ENCODE peak calls at places on chromosomes 12 and 14, in six cellular contexts. W, K, R, Q, M and I are unnamed samples. For H3K4me1, the result is how much of the 10 kb centered on the place peaks cover.

GRCh38 chr12:56628671-56629458 is 1.3 kb downstream of the BAZ2A start:
- DNase-seq in W (peak), K (peak), R (peak), Q (peak), M (peak), I (peak)

GRCh38 chr12:65171073-65171472 is 1.7 kb downstream of the LEMD3 start:
- DNase-seq in W (no peak), K (no peak), R (no peak), Q (no peak), M (no peak), I (no peak)

GRCh38 chr12:87812711-87813110 is 216.5 kb downstream of the C12orf50 start:
- DNase-seq in W (no peak), K (no peak), R (no peak), Q (no peak), M (no peak), I (no peak)

GRCh38 chr14:58297412-58297761 is 968 bp upstream of the ARID4A start:
- DNase-seq in W (no peak), K (no peak), R (no peak), Q (no peak), M (peak), I (no peak)

GRCh38 chr12:56991319-56991906 is 14.9 kb downstream of the ZBTB39 start:
- DNase-seq in W (no peak), K (peak), R (no peak), Q (no peak), M (no peak), I (peak)

GRCh38 chr12:15423629-15424028 is 101.3 kb downstream of the PTPRO start:
- DNase-seq in W (no peak), K (no peak), R (no peak), Q (peak), M (no peak), I (no peak)

GRCh38 chr14:68544150-68544892 is 248.5 kb downstream of the ZFP36L1 start:
- DNase-seq in W (peak), K (peak), R (peak), Q (no peak), M (no peak), I (peak)

GRCh38 chr12:120421701-120422100 is 16.2 kb upstream of the COX6A1 start:
- DNase-seq in W (no peak), K (no peak), R (no peak), Q (peak), M (no peak), I (no peak)

GRCh38 chr12:52871291-52871961 is 22.6 kb upstream of the KRT78 start:
- DNase-seq in W (no peak), K (peak), R (peak), Q (peak), M (peak), I (peak)

GRCh38 chr12:131452444-131452860 is 258.4 kb upstream of the SFSWAP start:
- DNase-seq in W (no peak), K (no peak), R (no peak), Q (peak), M (peak), I (no peak)

GRCh38 chr14:76924363-76925151 is 98.3 kb downstream of the LRRC74A start:
- DNase-seq in W (no peak), K (no peak), R (no peak), Q (peak), M (no peak), I (peak)

GRCh38 chr12:67519824-67520433 is 128.6 kb upstream of the DYRK2 start:
- DNase-seq in W (peak), K (no peak), R (no peak), Q (peak), M (no peak), I (no peak)

GRCh38 chr14:89407856-89408255 is 9.2 kb downstream of the FOXN3 start:
- DNase-seq in W (no peak), K (no peak), R (no peak), Q (peak), M (no peak), I (no peak)
- H3K4me1 ChIP-seq in W (under half), K (under half), R (under half), Q (under half), M (under half), I (under half)

GRCh38 chr12:123004287-123004686 is 23.8 kb downstream of the ARL6IP4 start:
- DNase-seq in W (no peak), K (no peak), R (no peak), Q (no peak), M (no peak), I (no peak)

GRCh38 chr12:123010110-123010509 is 29.6 kb downstream of the ARL6IP4 start:
- DNase-seq in W (no peak), K (no peak), R (no peak), Q (no peak), M (no peak), I (peak)

GRCh38 chr12:123010681-123011080 is 30.2 kb downstream of the ARL6IP4 start:
- DNase-seq in W (no peak), K (no peak), R (no peak), Q (no peak), M (no peak), I (no peak)

GRCh38 chr12:123005081-123005626 is 24.7 kb downstream of the ARL6IP4 start:
- DNase-seq in W (no peak), K (no peak), R (no peak), Q (no peak), M (no peak), I (peak)

GRCh38 chr12:123006977-123007376 is 26.5 kb downstream of the ARL6IP4 start:
- DNase-seq in W (no peak), K (no peak), R (no peak), Q (no peak), M (no peak), I (no peak)
- H3K4me3 ChIP-seq in W (no peak), K (no peak), R (no peak), Q (no peak), M (no peak), I (no peak)

GRCh38 chr14:25887251-25887908 is 710.5 kb downstream of the NOVA1 start:
- DNase-seq in W (no peak), K (no peak), R (no peak), Q (no peak), M (no peak), I (no peak)

GRCh38 chr14:25884657-25885056 is 713.2 kb downstream of the NOVA1 start:
- DNase-seq in W (no peak), K (no peak), R (no peak), Q (no peak), M (no peak), I (no peak)

DNA sequence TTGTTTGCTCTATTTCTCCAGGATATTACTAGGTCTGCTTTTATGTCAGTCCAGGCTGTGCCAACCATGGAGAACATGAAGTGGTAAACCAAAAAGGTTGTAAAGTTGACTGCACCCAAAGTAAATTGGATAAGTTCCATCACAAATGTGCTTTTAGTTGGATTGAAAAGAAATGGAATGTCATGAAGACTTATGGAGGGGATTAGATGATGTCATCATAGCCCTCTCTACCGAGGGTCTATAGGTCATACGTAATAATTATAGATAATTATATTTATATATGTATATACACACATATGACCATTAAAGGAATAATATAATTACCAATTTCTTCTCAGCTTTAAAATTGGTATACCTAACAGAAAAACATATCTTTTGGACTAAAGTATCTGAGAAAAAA is 714.9 kb downstream of the NOVA1 start:
- DNase-seq in W (no peak), K (no peak), R (no peak), Q (no peak), M (no peak), I (no peak)
- H3K27ac ChIP-seq in W (no peak), K (no peak), R (no peak), Q (no peak), M (no peak), I (no peak)

DNA sequence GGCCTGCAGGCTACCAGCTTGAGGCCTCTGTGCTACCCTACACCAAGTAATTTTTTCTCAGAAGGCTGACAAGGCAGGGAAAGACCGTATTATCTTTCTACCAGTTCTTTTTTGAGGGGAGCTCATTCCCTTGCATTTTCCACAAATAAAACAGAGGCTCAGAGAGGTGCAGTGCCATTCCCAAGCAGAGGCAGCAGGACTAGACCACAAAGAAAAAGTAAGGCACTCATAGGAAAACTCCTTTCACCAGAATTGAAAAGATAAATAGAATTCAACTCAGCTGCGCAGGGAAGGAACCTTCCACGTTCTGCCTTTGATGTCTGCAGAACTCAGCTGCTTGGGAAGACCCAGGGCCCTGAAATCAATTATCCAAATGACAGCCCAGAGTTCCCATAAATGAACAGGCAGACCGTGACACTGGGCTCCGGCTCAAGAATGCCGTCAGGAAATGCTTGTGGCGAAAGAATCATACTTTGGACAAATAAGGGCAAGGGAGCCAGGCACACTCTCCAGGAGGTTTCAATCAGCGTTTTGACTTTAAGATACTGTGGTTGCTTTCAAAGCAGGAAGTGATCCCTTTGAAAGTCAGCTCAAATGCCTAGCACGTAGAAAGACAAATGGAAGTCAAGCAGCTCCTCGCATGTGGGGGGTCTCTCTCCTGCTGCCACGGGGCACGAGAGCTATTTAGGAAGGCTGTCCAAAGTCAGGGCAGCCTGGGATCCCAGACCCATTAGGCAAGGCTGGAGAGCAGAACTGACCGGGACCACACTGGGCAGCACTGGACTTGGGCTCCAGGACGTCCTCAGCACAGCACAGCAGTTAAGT is 14.0 kb downstream of the KCTD10 start:
- DNase-seq in W (peak), K (peak), R (peak), Q (peak), M (no peak), I (peak)
- H3K4me1 ChIP-seq in W (under half), K (half or more), R (half or more), Q (under half), M (under half), I (half or more)